ENCODE peak calls at places on chromosomes 7 and 10, in eight cellular contexts. M is GM23248, I is colonic mucosa, K is endodermal cell, L is SK-N-SH, Q is MM.1S, C is IMR-90, H is neural progenitor cell. Y is an unnamed sample.

GRCh38 chr10:77586719-77587423 is 50.7 kb downstream of the KCNMA1 start:
- DNase-seq in M (peak; percentile 96), K (no peak), C (peak; percentile 98), L (no peak), I (peak; percentile 48), H (no peak), Q (no peak), Y (peak; percentile 99)

GRCh38 chr7:139853576-139854511 is 24.8 kb downstream of the TBXAS1 start:
- DNase-seq in H (no peak), L (no peak), K (no peak), C (peak; percentile 83), Q (no peak), M (peak; percentile 92), I (peak; percentile 19), Y (peak; percentile 90)

GRCh38 chr10:129877773-129878371 is 86.2 kb downstream of the EBF3 start:
- DNase-seq in C (no peak), K (peak; percentile 86), M (peak; percentile 23), Q (no peak), I (peak; percentile 44), H (peak; percentile 62), L (peak; percentile 50), Y (no peak)

GRCh38 chr10:71301371-71301916 is 17.6 kb upstream of the SLC29A3 start:
- DNase-seq in K (no peak), M (no peak), Q (no peak), L (no peak), C (no peak), I (no peak), H (no peak), Y (no peak)

GRCh38 chr10:78277734-78278404 is 244.2 kb downstream of the RPS24 start:
- DNase-seq in C (peak; percentile 75), L (peak; percentile 36), M (peak; percentile 84), K (no peak), H (no peak), Q (no peak), I (no peak), Y (peak; percentile 72)

GRCh38 chr10:62112325-62112724 is 156.3 kb downstream of the RTKN2 start:
- DNase-seq in L (no peak), C (no peak), M (no peak), K (no peak), I (no peak), H (no peak), Q (no peak), Y (no peak)

GRCh38 chr7:134293029-134293740 is 23.5 kb downstream of the SLC35B4 start:
- DNase-seq in I (peak; percentile 22), M (no peak), K (no peak), C (no peak), L (no peak), H (no peak), Q (peak; percentile 92), Y (no peak)

GRCh38 chr10:94430705-94431104 is 28.4 kb downstream of the TBC1D12 start:
- DNase-seq in H (no peak), I (no peak), C (peak; percentile 2), L (no peak), M (peak; percentile 12), K (no peak), Q (no peak), Y (no peak)

GRCh38 chr10:49610015-49610734 is at the start of gene SLC18A3:
- DNase-seq in L (peak; percentile 95), K (peak; percentile 78), M (no peak), I (no peak), Q (no peak), C (no peak), H (peak; percentile 71), Y (no peak)

GRCh38 chr7:84194484-84195260 is at the start of gene SEMA3A:
- DNase-seq in Q (peak; percentile 15), M (peak; percentile 84), K (peak; percentile 79), C (peak; percentile 94), I (peak; percentile 22), H (peak; percentile 88), L (peak; percentile 55), Y (peak; percentile 92)

GRCh38 chr7:144728556-144728955 is 107.3 kb downstream of the TPK1 start:
- DNase-seq in H (no peak), L (no peak), I (no peak), Q (no peak), K (no peak), M (no peak), C (no peak), Y (no peak)

GRCh38 chr7:144730224-144730623 is 105.6 kb downstream of the TPK1 start:
- DNase-seq in M (no peak), H (no peak), L (no peak), Q (no peak), C (no peak), K (no peak), I (no peak), Y (no peak)

GRCh38 chr7:144736880-144737493 is 98.9 kb downstream of the TPK1 start:
- DNase-seq in M (no peak), C (no peak), Q (no peak), H (no peak), I (no peak), L (no peak), K (no peak), Y (no peak)

DNA sequence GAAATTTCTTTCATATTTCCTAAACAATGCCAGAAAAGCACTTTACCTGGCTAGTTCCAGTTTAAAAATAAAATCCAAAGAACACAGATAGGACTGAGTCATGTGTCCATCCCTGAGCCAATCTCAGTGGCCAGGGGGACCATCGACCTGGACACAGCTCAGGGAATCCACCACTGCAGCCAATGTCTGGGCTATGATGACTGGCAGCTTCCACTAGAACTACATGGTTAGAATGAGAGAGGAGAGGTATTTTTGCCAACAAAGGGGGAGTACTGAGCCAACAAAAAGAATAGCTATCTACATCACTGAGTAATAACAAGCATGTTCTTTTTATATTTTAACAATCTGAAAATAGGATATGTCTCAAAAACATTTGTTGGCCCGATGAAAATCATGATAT is 104.2 kb downstream of the TPK1 start:
- DNase-seq in M (no peak), I (no peak), C (no peak), K (no peak), L (no peak), H (no peak), Q (no peak), Y (no peak)
- H3K27ac ChIP-seq in M (no peak overlapping the region), I (no peak overlapping the region), C (no peak overlapping the region), K (no peak overlapping the region), L (no peak overlapping the region), H (no peak overlapping the region), Q (no peak overlapping the region), Y (no peak overlapping the region)

GRCh38 chr10:1416456-1417037 is 320.8 kb downstream of the ADARB2 start:
- DNase-seq in I (no peak), Q (no peak), C (no peak), H (no peak), K (no peak), M (no peak), L (no peak), Y (no peak)

GRCh38 chr10:1419796-1420429 is 317.4 kb downstream of the ADARB2 start:
- DNase-seq in H (no peak), M (no peak), Q (no peak), K (no peak), I (no peak), L (no peak), C (no peak), Y (no peak)

GRCh38 chr10:1414893-1415292 is 322.4 kb downstream of the ADARB2 start:
- DNase-seq in Q (no peak), M (no peak), L (no peak), K (no peak), I (no peak), C (no peak), H (no peak), Y (no peak)

GRCh38 chr10:1418031-1418550 is 319.2 kb downstream of the ADARB2 start:
- DNase-seq in C (no peak), I (no peak), K (peak; percentile 33), Q (no peak), H (no peak), L (no peak), M (no peak), Y (no peak)

DNA sequence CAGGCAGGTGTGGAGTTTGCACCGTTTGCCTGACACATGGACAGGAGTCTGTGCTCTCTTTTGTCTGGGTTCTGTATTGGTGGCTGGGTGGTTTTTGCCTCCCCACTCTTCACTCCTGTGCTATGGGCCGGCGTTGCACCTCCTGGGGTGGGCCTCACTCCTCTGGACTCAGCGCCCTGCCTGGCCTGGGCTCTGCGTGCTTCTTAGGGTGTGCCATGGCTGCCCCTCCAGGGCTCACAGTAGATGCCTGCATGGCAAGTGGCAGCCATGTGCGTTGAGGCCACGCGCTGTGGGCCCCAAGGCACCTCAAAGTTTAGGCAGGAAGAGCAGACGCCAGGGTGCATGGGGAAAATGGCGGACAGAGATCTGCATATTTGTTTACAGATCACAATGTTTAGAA is 319.8 kb downstream of the ADARB2 start:
- DNase-seq in K (no peak), I (no peak), H (no peak), Q (no peak), C (no peak), L (no peak), M (no peak), Y (no peak)
- H3K4me3 ChIP-seq in K (no peak overlapping the region), I (no peak overlapping the region), H (no peak overlapping the region), Q (no peak overlapping the region), C (no peak overlapping the region), L (no peak overlapping the region), M (no peak overlapping the region), Y (no peak overlapping the region)

GRCh38 chr7:120990468-120991118 is 2.1 kb downstream of the CPED1 start:
- DNase-seq in I (no peak), H (no peak), K (no peak), C (peak; percentile 31), L (peak; percentile 24), Q (no peak), M (peak; percentile 33), Y (no peak)
- H3K9ac ChIP-seq in I (no peak overlapping the region), H (no peak overlapping the region), K (no peak overlapping the region), C (peak overlapping the region; percentile 78), L (peak overlapping the region; percentile 62), Q (peak overlapping the region; percentile 13), M (peak overlapping the region; percentile 78), Y (peak overlapping the region; percentile 21)

GRCh38 chr10:11631890-11632587 is 20.6 kb upstream of the USP6NL start:
- DNase-seq in Q (peak; percentile 92), M (no peak), C (no peak), I (no peak), K (no peak), H (no peak), L (no peak), Y (no peak)
- H3K27ac ChIP-seq in Q (peak overlapping the region; percentile 23), M (no peak overlapping the region), C (no peak overlapping the region), I (no peak overlapping the region), K (no peak overlapping the region), H (no peak overlapping the region), L (no peak overlapping the region), Y (no peak overlapping the region)

DNA sequence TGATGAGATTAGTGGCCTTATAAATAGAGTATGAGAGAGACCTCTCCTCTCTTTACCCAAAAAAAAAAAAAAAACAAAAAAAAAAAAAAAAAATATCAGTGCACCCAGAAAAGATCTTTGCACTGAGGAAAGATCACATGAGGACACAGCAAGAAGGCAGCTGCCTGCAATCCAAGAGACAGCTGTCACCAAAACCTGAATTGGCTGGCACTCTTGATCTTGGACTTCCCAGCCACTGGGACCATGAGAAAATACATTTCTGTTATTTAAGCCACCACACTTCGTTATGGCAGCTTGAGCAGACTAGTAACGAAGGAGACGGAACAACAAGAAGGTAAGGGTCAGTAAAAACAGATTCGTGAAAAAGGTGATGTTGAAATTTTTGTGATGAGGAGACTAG is 47.0 kb downstream of the TMEM106B start:
- DNase-seq in M (no peak), H (no peak), Q (no peak), I (no peak), L (no peak), K (no peak), C (no peak), Y (no peak)
- H3K4me3 ChIP-seq in M (peak overlapping the region; percentile 55), H (no peak overlapping the region), Q (peak overlapping the region; percentile 24), I (no peak overlapping the region), L (no peak overlapping the region), K (no peak overlapping the region), C (no peak overlapping the region), Y (no peak overlapping the region)

GRCh38 chr7:15131661-15132060 is 229.1 kb upstream of the DGKB start:
- DNase-seq in K (no peak), I (no peak), M (no peak), C (no peak), H (no peak), Q (no peak), L (no peak), Y (no peak)

GRCh38 chr7:15130666-15131541 is 228.4 kb upstream of the DGKB start:
- DNase-seq in M (peak; percentile 70), Q (no peak), C (peak; percentile 58), K (no peak), I (no peak), H (no peak), L (no peak), Y (peak; percentile 65)
- H3K9ac ChIP-seq in M (no peak overlapping the region), Q (no peak overlapping the region), C (no peak overlapping the region), K (no peak overlapping the region), I (no peak overlapping the region), H (no peak overlapping the region), L (peak overlapping the region; percentile 37), Y (no peak overlapping the region)